ENCODE peak calls at places on chromosomes 5 and 9, in five cellular contexts. F is cardiac fibroblast; D is GM03348; O is stimulated activated naive CD8-positive, alpha-beta T cell treated with anti-CD3 and anti-CD28 coated beads, Interleukin-15, amount 100 ng/mL, for 72 hours; K is MCF 10A. V is an unnamed sample.

GRCh38 chr9:69213647-69214046 is 39.6 kb downstream of the TJP2 start:
- DNase-seq in D (no peak), K (no peak), F (no peak), O (no peak), V (no peak)

GRCh38 chr9:81083821-81084512 is 605.4 kb downstream of the TLE1 start:
- DNase-seq in O (no peak), K (peak), D (peak), F (peak), V (peak)

GRCh38 chr5:153153086-153153485 is 337.4 kb upstream of the GRIA1 start:
- DNase-seq in K (peak), F (peak), D (no peak), O (no peak), V (peak)

GRCh38 chr5:114949001-114949400 is 220.7 kb downstream of the TRIM36 start:
- DNase-seq in D (no peak), F (no peak), O (no peak), K (no peak), V (no peak)

GRCh38 chr5:158858011-158858410 is 241.7 kb downstream of the EBF1 start:
- DNase-seq in D (no peak), O (no peak), F (no peak), K (no peak), V (no peak)

GRCh38 chr9:126611188-126611587 is 2.5 kb upstream of the LMX1B start:
- DNase-seq in F (no peak), O (no peak), D (no peak), K (no peak), V (no peak)

GRCh38 chr5:172903790-172904189 is 55.4 kb upstream of the RPL26L1 start:
- DNase-seq in K (peak), O (no peak), D (peak), F (peak), V (peak)

GRCh38 chr5:93735378-93735777 is 6.0 kb downstream of the POU5F2 start:
- DNase-seq in O (no peak), D (peak), F (peak), K (peak), V (peak)

GRCh38 chr9:132694144-132694543 is 23.9 kb downstream of the GTF3C4 start:
- DNase-seq in F (peak), D (no peak), K (no peak), O (no peak), V (peak)

GRCh38 chr5:55608595-55608994 is 73.8 kb upstream of the PLPP1 start:
- DNase-seq in F (no peak), K (no peak), D (no peak), O (no peak), V (no peak)

GRCh38 chr5:127839072-127839471 is 135.9 kb downstream of the CCDC192 start:
- DNase-seq in F (no peak), K (no peak), D (no peak), O (no peak), V (no peak)